ENCODE peak calls at places on chromosomes 11 and 22, in four cellular contexts. One of them, this sample, is unnamed.

GRCh38 chr11:18384157-18384641 is 10.2 kb upstream of the LDHA start:
- DNase-seq in right lobe of liver: peak; percentile 66
- DNase-seq in IMR-90: peak; percentile 79
- DNase-seq in ovary: peak; percentile 68
- DNase-seq in this sample: peak; percentile 78

GRCh38 chr11:133399855-133400625 is 132.3 kb downstream of the OPCML start:
- DNase-seq in right lobe of liver: no peak
- DNase-seq in IMR-90: no peak
- DNase-seq in ovary: no peak
- DNase-seq in this sample: no peak

GRCh38 chr11:116461789-116462188 is 311.0 kb downstream of the BUD13 start:
- DNase-seq in right lobe of liver: no peak
- DNase-seq in IMR-90: no peak
- DNase-seq in ovary: no peak
- DNase-seq in this sample: no peak

GRCh38 chr22:29480512-29481264 is 670 bp downstream of the NEFH start:
- DNase-seq in right lobe of liver: peak; percentile 34
- DNase-seq in IMR-90: peak; percentile 56
- DNase-seq in ovary: peak; percentile 78
- DNase-seq in this sample: no peak

GRCh38 chr11:102267602-102268001 is 49.7 kb upstream of the BIRC3 start:
- DNase-seq in right lobe of liver: no peak
- DNase-seq in IMR-90: peak; percentile 81
- DNase-seq in ovary: no peak
- DNase-seq in this sample: no peak

GRCh38 chr11:134046681-134047449 is 22.0 kb upstream of the JAM3 start:
- DNase-seq in right lobe of liver: no peak
- DNase-seq in IMR-90: no peak
- DNase-seq in ovary: no peak
- DNase-seq in this sample: no peak

GRCh38 chr11:8296203-8296602 is 32.5 kb upstream of the LMO1 start:
- DNase-seq in right lobe of liver: no peak
- DNase-seq in IMR-90: no peak
- DNase-seq in ovary: no peak
- DNase-seq in this sample: no peak

GRCh38 chr11:98090861-98091575 is 929.7 kb upstream of the CNTN5 start:
- DNase-seq in right lobe of liver: no peak
- DNase-seq in IMR-90: no peak
- DNase-seq in ovary: no peak
- DNase-seq in this sample: no peak

GRCh38 chr11:10205928-10206327 is 88.1 kb downstream of the SBF2 start:
- DNase-seq in right lobe of liver: no peak
- DNase-seq in IMR-90: no peak
- DNase-seq in ovary: no peak
- DNase-seq in this sample: no peak

GRCh38 chr11:9808943-9809342 is 145.1 kb downstream of the SWAP70 start:
- DNase-seq in right lobe of liver: no peak
- DNase-seq in IMR-90: no peak
- DNase-seq in ovary: no peak
- DNase-seq in this sample: no peak

GRCh38 chr11:363948-364761 is 5.1 kb upstream of the B4GALNT4 start:
- DNase-seq in right lobe of liver: peak; percentile 52
- DNase-seq in IMR-90: no peak
- DNase-seq in ovary: no peak
- DNase-seq in this sample: no peak

GRCh38 chr11:26333906-26334305 is 2.0 kb downstream of the ANO3 start:
- DNase-seq in right lobe of liver: no peak
- DNase-seq in IMR-90: no peak
- DNase-seq in ovary: no peak
- DNase-seq in this sample: no peak

GRCh38 chr22:36027579-36027959 is 1.1 kb downstream of the RBFOX2 start:
- DNase-seq in right lobe of liver: no peak
- DNase-seq in IMR-90: no peak
- DNase-seq in ovary: no peak
- DNase-seq in this sample: no peak

GRCh38 chr11:59183768-59184167 is 11.8 kb downstream of the DTX4 start:
- DNase-seq in right lobe of liver: no peak
- DNase-seq in IMR-90: no peak
- DNase-seq in ovary: no peak
- DNase-seq in this sample: no peak

GRCh38 chr11:30719420-30719819 is 133.3 kb upstream of the MPPED2 start:
- DNase-seq in right lobe of liver: no peak
- DNase-seq in IMR-90: no peak
- DNase-seq in ovary: no peak
- DNase-seq in this sample: no peak

GRCh38 chr11:44760477-44760872 is 33.7 kb downstream of the TSPAN18 start:
- DNase-seq in right lobe of liver: no peak
- DNase-seq in IMR-90: no peak
- DNase-seq in ovary: no peak
- DNase-seq in this sample: no peak

GRCh38 chr11:44761546-44761961 is 34.8 kb downstream of the TSPAN18 start:
- DNase-seq in right lobe of liver: no peak
- DNase-seq in IMR-90: no peak
- DNase-seq in ovary: no peak
- DNase-seq in this sample: no peak

GRCh38 chr11:44758996-44759395 is 32.2 kb downstream of the TSPAN18 start:
- DNase-seq in right lobe of liver: no peak
- DNase-seq in IMR-90: no peak
- DNase-seq in ovary: no peak
- DNase-seq in this sample: no peak

GRCh38 chr11:44759743-44760476 is 33.1 kb downstream of the TSPAN18 start:
- DNase-seq in right lobe of liver: no peak
- DNase-seq in IMR-90: no peak
- DNase-seq in ovary: no peak
- DNase-seq in this sample: no peak

DNA sequence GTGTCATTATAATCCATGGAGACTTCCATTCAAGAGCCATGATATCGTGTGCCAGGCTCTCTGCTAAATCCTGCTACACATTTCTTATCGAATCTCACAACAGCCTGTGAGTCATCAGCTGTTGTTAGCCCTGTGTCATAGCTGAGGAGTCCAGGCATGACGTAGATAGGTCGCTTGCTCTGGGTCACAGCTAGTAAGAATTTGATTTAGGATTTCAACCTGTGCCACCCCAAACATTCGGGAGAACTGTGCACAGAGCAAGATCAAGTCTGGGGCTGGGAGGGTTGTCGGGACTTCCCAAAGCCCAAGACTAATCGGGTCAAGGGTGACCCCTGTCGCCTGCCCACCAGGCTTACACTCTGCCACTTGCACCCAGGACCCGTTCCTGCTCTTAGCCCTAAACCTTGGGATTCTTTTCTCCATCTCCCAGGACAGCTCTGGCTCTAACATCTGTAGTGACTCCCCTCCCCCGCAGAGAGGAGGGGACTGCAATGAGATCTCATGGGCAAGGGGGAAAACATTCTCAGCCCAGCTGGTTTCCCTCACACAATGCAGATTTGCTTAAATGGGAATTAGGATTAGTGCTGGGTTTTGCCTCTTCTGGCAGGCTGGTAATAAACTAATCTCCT is 34.3 kb downstream of the TSPAN18 start:
- DNase-seq in right lobe of liver: no peak
- DNase-seq in IMR-90: peak; percentile 96
- DNase-seq in ovary: peak; percentile 56
- DNase-seq in this sample: peak; percentile 63
- TF ChIP-seq CTCF in right lobe of liver: no peak
- TF ChIP-seq CTCF in IMR-90: no peak
- TF ChIP-seq CTCF in ovary: no peak
- TF ChIP-seq CTCF in this sample: no peak

GRCh38 chr11:125833016-125833415 is at the start of gene PATE4:
- DNase-seq in right lobe of liver: no peak
- DNase-seq in IMR-90: no peak
- DNase-seq in ovary: no peak
- DNase-seq in this sample: no peak
- TF ChIP-seq POLR2A in right lobe of liver: no peak
- TF ChIP-seq POLR2A in IMR-90: no peak
- TF ChIP-seq POLR2A in ovary: no peak
- TF ChIP-seq POLR2A in this sample: no peak

DNA sequence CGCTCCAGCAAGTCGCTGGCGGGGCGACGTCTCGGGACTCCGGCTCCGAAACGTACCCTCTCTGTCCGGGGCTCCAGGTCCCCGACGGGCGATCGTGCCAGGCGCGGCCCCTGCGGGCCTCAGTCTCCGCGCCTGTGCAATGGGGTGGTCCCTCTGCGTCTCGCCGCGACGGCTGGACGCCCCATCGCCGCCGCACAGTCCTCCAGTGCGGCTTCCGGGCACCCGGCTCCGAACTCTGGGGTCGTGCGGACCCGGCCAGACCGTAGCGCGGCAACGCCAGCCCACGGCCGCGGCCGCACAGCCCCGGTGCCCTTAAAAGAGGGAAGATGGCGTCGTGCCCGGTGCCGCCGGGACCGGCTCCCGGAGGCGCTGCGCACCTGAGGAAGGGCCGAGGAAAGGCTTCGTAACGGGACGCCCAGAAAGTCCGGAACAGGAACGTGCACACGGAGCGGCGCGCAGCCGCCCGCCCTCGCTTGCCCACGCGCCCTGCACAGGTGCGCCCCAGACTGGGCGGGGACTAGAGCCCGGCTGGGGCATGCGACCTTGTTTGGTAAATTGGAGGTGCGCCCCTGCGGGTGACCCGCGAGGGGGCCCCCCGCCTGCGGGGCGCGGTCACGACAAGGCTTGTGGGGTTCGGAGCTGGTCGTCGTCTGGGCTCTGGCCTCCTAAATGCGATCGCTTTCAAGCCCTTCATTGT is 525 bp downstream of the BIK start:
- DNase-seq in right lobe of liver: peak; percentile 39
- DNase-seq in IMR-90: no peak
- DNase-seq in ovary: peak; percentile 37
- DNase-seq in this sample: no peak
- TF ChIP-seq CTCF in right lobe of liver: no peak
- TF ChIP-seq CTCF in IMR-90: no peak
- TF ChIP-seq CTCF in ovary: no peak
- TF ChIP-seq CTCF in this sample: no peak

GRCh38 chr11:95908826-95909225 is 15.1 kb downstream of the MTMR2 start:
- DNase-seq in right lobe of liver: no peak
- DNase-seq in IMR-90: peak; percentile 49
- DNase-seq in ovary: no peak
- DNase-seq in this sample: no peak
- TF ChIP-seq POLR2A in right lobe of liver: no peak
- TF ChIP-seq POLR2A in IMR-90: no peak
- TF ChIP-seq POLR2A in ovary: no peak
- TF ChIP-seq POLR2A in this sample: no peak